ENCODE peak calls at places on chromosomes 13 and 19, in nine cellular contexts. U is gastrocnemius medialis, S is keratinocyte, X is tibial artery, H is heart left ventricle, N is upper lobe of right lung, B is dorsolateral prefrontal cortex, Z is small intestine, V is esophagus squamous epithelium. Y is an unnamed sample.

GRCh38 chr19:33473644-33474305 is 47.8 kb downstream of the PEPD start:
- DNase-seq in V (no peak), H (peak; percentile 6), B (no peak), U (no peak), Z (no peak), X (peak; percentile 41), S (no peak), N (peak; percentile 31), Y (no peak)

GRCh38 chr13:111363591-111363990 is 43.1 kb downstream of the TEX29 start:
- DNase-seq in H (no peak), Z (no peak), N (no peak), S (no peak), B (no peak), U (no peak), V (no peak), X (no peak), Y (no peak)

GRCh38 chr13:114112826-114113322 is 19.5 kb downstream of the RASA3 start:
- DNase-seq in H (no peak), X (no peak), Z (no peak), V (no peak), N (peak; percentile 48), B (no peak), U (no peak), S (no peak), Y (no peak)

GRCh38 chr19:14337510-14337909 is 43.7 kb upstream of the ADGRE5 start:
- DNase-seq in B (no peak), H (no peak), V (no peak), N (no peak), X (no peak), S (no peak), Z (peak; percentile 91), U (no peak), Y (no peak)

GRCh38 chr19:15427350-15427700 is 8.5 kb upstream of the AKAP8L start:
- DNase-seq in H (no peak), V (no peak), S (no peak), X (no peak), N (no peak), B (no peak), Z (no peak), U (no peak), Y (no peak)

GRCh38 chr19:29612801-29613595 is 6.9 kb downstream of the POP4 start:
- DNase-seq in Z (no peak), S (no peak), H (no peak), V (no peak), X (no peak), U (no peak), B (no peak), N (no peak), Y (no peak)

GRCh38 chr13:105611424-105611823 is 924.0 kb downstream of the EFNB2 start:
- DNase-seq in Z (no peak), U (no peak), H (no peak), B (no peak), X (no peak), V (no peak), N (no peak), S (peak; percentile 13), Y (no peak)

GRCh38 chr19:52170863-52171320 is 529 bp downstream of the ZNF836 start:
- DNase-seq in U (no peak), B (no peak), S (no peak), X (peak; percentile 66), H (peak; percentile 24), V (no peak), N (peak; percentile 69), Z (no peak), Y (no peak)

GRCh38 chr19:47626238-47626637 is 17.3 kb downstream of the BICRA start:
- DNase-seq in Z (no peak), H (no peak), V (no peak), B (no peak), X (no peak), U (no peak), S (no peak), N (no peak), Y (no peak)

GRCh38 chr19:11541238-11541637 is 2.6 kb downstream of the CNN1 start:
- DNase-seq in B (no peak), S (no peak), U (no peak), Z (no peak), H (no peak), V (no peak), X (no peak), N (no peak), Y (no peak)
- H3K27ac ChIP-seq in B (no peak overlapping the region), S (no peak overlapping the region), U (no peak overlapping the region), Z (no peak overlapping the region), H (no peak overlapping the region), V (peak overlapping the region; percentile 92), X (peak overlapping the region; percentile 94), N (no peak overlapping the region), Y (no peak overlapping the region)

GRCh38 chr19:13103585-13103923 is 896 bp upstream of the LYL1 start:
- DNase-seq in N (no peak), H (no peak), S (no peak), V (no peak), B (no peak), U (no peak), X (no peak), Z (no peak), Y (no peak)
- H3K27ac ChIP-seq in N (peak overlapping the region; percentile 89), H (peak overlapping the region; percentile 96), S (no peak overlapping the region), V (peak overlapping the region; percentile 87), B (peak overlapping the region; percentile 72), U (peak overlapping the region; percentile 85), X (peak overlapping the region; percentile 75), Z (no peak overlapping the region), Y (peak overlapping the region; percentile 88)

GRCh38 chr19:49691243-49692101 is 556 bp downstream of the CPT1C start:
- DNase-seq in Z (no peak), V (no peak), H (peak; percentile 66), U (no peak), S (no peak), N (no peak), X (no peak), B (peak; percentile 78), Y (no peak)
- H3K27ac ChIP-seq in Z (no peak overlapping the region), V (no peak overlapping the region), H (no peak overlapping the region), U (peak overlapping the region; percentile 72), S (no peak overlapping the region), N (no peak overlapping the region), X (no peak overlapping the region), B (peak overlapping the region; percentile 95), Y (no peak overlapping the region)

GRCh38 chr19:54207908-54208783 is 7.5 kb downstream of the RPS9 start:
- DNase-seq in U (peak; percentile 48), Z (peak; percentile 32), S (no peak), H (peak; percentile 73), N (peak; percentile 87), V (no peak), X (no peak), B (no peak), Y (no peak)
- H3K27ac ChIP-seq in U (peak overlapping the region; percentile 74), Z (peak overlapping the region; percentile 42), S (no peak overlapping the region), H (peak overlapping the region; percentile 91), N (peak overlapping the region; percentile 92), V (peak overlapping the region; percentile 92), X (peak overlapping the region; percentile 75), B (peak overlapping the region; percentile 94), Y (no peak overlapping the region)

GRCh38 chr19:19402656-19403372 is 2.7 kb upstream of the GATAD2A start:
- DNase-seq in N (no peak), X (no peak), U (no peak), V (no peak), B (no peak), H (no peak), Z (no peak), S (no peak), Y (no peak)

GRCh38 chr19:19404879-19405860 is at the start of gene GATAD2A:
- DNase-seq in H (peak; percentile 95), B (peak; percentile 90), X (peak; percentile 97), U (peak; percentile 91), Z (peak; percentile 93), S (peak; percentile 60), N (peak; percentile 96), V (peak; percentile 88), Y (peak; percentile 93)

GRCh38 chr19:19399733-19400438 is 5.6 kb upstream of the GATAD2A start:
- DNase-seq in V (no peak), B (no peak), Z (no peak), H (no peak), X (no peak), N (no peak), S (no peak), U (no peak), Y (no peak)

GRCh38 chr19:19405919-19406877 is 723 bp downstream of the GATAD2A start:
- DNase-seq in N (peak; percentile 83), X (peak; percentile 74), B (no peak), V (no peak), U (no peak), H (peak; percentile 72), Z (no peak), S (no peak), Y (no peak)

DNA sequence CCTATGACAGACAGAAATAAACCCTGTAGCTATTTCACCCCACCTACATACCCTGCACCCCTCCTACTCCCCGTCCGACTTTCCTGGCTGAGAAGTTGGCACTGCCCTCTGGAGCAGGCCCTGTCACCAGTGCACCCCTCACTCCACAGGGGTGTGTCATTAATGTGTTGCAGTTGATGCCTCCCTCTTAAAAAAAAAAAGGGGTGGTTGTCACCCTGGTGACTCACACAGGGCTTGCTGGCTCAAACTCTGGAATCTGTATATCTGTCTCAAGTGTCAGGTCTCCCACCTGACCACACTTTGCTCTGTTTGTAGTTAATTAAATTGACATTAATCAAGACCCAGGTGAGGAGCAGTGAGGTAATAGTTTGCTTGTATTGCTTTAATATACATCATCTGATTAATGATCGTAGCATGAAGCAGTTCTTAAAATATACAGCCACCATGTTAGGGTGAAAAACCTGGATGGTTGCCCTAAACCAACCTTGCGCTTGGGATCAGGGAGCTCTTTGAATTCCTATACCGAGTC is 2.0 kb upstream of the GATAD2A start:
- DNase-seq in B (no peak), X (no peak), H (no peak), N (no peak), Z (no peak), V (no peak), S (no peak), U (no peak), Y (no peak)
- H3K27ac ChIP-seq in B (no peak overlapping the region), X (peak overlapping the region; percentile 53), H (peak overlapping the region; percentile 2), N (peak overlapping the region; percentile 40), Z (no peak overlapping the region), V (peak overlapping the region; percentile 70), S (peak overlapping the region; percentile 65), U (peak overlapping the region; percentile 93), Y (no peak overlapping the region)

DNA sequence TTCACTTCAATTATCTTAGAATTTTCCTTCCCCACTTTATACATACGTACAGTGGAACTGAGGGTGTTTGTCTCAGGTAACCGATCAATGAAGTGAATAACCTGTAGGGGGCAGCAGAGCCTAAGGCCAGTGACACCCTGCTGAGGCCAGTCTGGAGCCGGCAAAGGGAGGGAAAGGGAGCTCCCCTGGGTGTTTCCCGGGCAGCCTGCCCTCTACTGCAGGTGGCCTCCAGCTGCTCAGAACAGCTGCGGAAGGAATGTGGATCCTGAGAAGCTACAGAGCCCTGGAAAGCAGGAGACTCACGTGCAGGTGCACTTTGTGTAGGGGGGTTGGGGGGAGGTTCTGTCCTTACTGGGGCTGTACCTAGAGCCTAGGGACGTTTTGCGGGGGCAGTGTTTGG is 832 bp upstream of the ZNF491 start:
- DNase-seq in Z (peak; percentile 94), H (peak; percentile 88), S (peak; percentile 66), U (peak; percentile 84), N (peak; percentile 88), X (peak; percentile 87), V (no peak), B (peak; percentile 83), Y (peak; percentile 60)
- H3K27ac ChIP-seq in Z (no peak overlapping the region), H (no peak overlapping the region), S (no peak overlapping the region), U (peak overlapping the region; percentile 79), N (no peak overlapping the region), X (no peak overlapping the region), V (peak overlapping the region; percentile 87), B (peak overlapping the region; percentile 81), Y (peak overlapping the region; percentile 85)

Y was measured in tibial nerve.